ENCODE peak calls at places on chromosomes 3 and 15, in seven cellular contexts. F, D, Z, V, R, T and I are unnamed samples.

GRCh38 chr3:127384717-127385539 is 97.1 kb upstream of the PRR20G start:
- DNase-seq in F (no peak), Z (no peak), V (no peak), R (no peak), T (no peak), D (no peak), I (no peak)

GRCh38 chr3:116474356-116475200 is 29.3 kb upstream of the LSAMP start:
- DNase-seq in F (peak; percentile 93), Z (peak; percentile 67), V (no peak), D (no peak), T (no peak), R (no peak), I (peak; percentile 97)

GRCh38 chr15:40238927-40239591 is at the start of gene PAK6:
- DNase-seq in F (peak; percentile 45), Z (peak; percentile 70), V (peak; percentile 43), D (peak; percentile 16), R (no peak), T (peak; percentile 70), I (no peak)

GRCh38 chr3:88150771-88151170 is 1.0 kb downstream of the C3orf38 start:
- DNase-seq in R (no peak), V (no peak), T (peak; percentile 16), Z (no peak), F (no peak), D (no peak), I (no peak)

GRCh38 chr3:185270262-185270955 is 16.6 kb upstream of the EHHADH start:
- DNase-seq in T (no peak), F (peak; percentile 74), V (no peak), R (no peak), Z (peak; percentile 61), D (no peak), I (no peak)

GRCh38 chr3:51945031-51945840 is 3.1 kb downstream of the PARP3 start:
- DNase-seq in V (no peak), R (no peak), Z (no peak), T (no peak), F (no peak), D (no peak), I (no peak)

GRCh38 chr15:83153288-83153687 is 45.8 kb downstream of the TM6SF1 start:
- DNase-seq in Z (no peak), V (no peak), T (no peak), D (no peak), R (no peak), F (no peak), I (no peak)

GRCh38 chr3:186663351-186664118 is 2.3 kb upstream of the HRG start:
- DNase-seq in D (no peak), F (no peak), Z (no peak), V (no peak), R (no peak), T (no peak), I (no peak)

GRCh38 chr3:6799264-6799915 is 61.5 kb upstream of the GRM7 start:
- DNase-seq in V (peak; percentile 26), D (no peak), R (no peak), T (peak; percentile 19), F (no peak), Z (peak; percentile 63), I (no peak)

GRCh38 chr3:187931111-187931510 is 185.8 kb upstream of the BCL6 start:
- DNase-seq in T (no peak), D (no peak), R (no peak), F (no peak), Z (no peak), V (no peak), I (no peak)

GRCh38 chr3:172993412-172993811 is 147.6 kb downstream of the SPATA16 start:
- DNase-seq in T (no peak), F (no peak), R (no peak), V (no peak), Z (no peak), D (no peak), I (no peak)

GRCh38 chr15:33132722-33133345 is 61.7 kb downstream of the FMN1 start:
- DNase-seq in T (no peak), Z (no peak), R (no peak), F (peak; percentile 47), D (peak; percentile 56), V (no peak), I (no peak)

GRCh38 chr15:69579950-69580618 is 127.5 kb downstream of the RPLP1 start:
- DNase-seq in Z (no peak), V (no peak), D (no peak), T (no peak), R (no peak), F (no peak), I (no peak)

GRCh38 chr3:24185738-24186384 is 240.8 kb downstream of the NR1D2 start:
- DNase-seq in R (no peak), Z (peak; percentile 31), V (peak; percentile 38), F (peak; percentile 48), D (peak; percentile 45), T (peak; percentile 28), I (no peak)

GRCh38 chr15:78830514-78831228 is 19.4 kb upstream of the ADAMTS7 start:
- DNase-seq in D (no peak), V (peak; percentile 29), F (no peak), Z (no peak), T (peak; percentile 53), R (no peak), I (no peak)

GRCh38 chr3:24086597-24087369 is 141.7 kb downstream of the NR1D2 start:
- DNase-seq in Z (no peak), F (peak; percentile 16), R (no peak), V (no peak), T (no peak), D (no peak), I (peak; percentile 91)